ENCODE peak calls at places on chromosomes 4 and X, in six cellular contexts. O, T, I, D, K and N are unnamed samples.

GRCh38 chr4:1576961-1577814 is 106.9 kb downstream of the FAM53A start:
- DNase-seq in O (no peak), T (no peak), I (no peak), D (no peak), K (no peak), N (no peak)

GRCh38 chr4:143352720-143353119 is 16.0 kb downstream of the GAB1 start:
- DNase-seq in O (no peak), T (no peak), I (no peak), D (no peak), K (no peak), N (no peak)

GRCh38 chr4:22607382-22607781 is 85.4 kb upstream of the GBA3 start:
- DNase-seq in O (no peak), T (no peak), I (peak), D (peak), K (peak), N (peak)

GRCh38 chr4:85762204-85762884 is 287.4 kb downstream of the ARHGAP24 start:
- DNase-seq in O (no peak), T (peak), I (peak), D (no peak), K (no peak), N (no peak)

GRCh38 chrX:1807301-1807731 is 192.5 kb downstream of the ASMT start:
- DNase-seq in O (peak), T (no peak), I (peak), D (no peak), K (no peak), N (no peak)

GRCh38 chrX:22577181-22577580 is 304.5 kb downstream of the CBLL2 start:
- DNase-seq in O (no peak), T (peak), I (peak), D (no peak), K (no peak), N (no peak)

GRCh38 chr4:74934016-74934821 is 1.3 kb downstream of the PARM1 start:
- DNase-seq in O (peak), T (no peak), I (peak), D (peak), K (peak), N (peak)

GRCh38 chr4:150874386-150875226 is 140.5 kb downstream of the LRBA start:
- DNase-seq in O (no peak), T (no peak), I (no peak), D (no peak), K (no peak), N (no peak)

GRCh38 chrX:154002215-154002719 is 17.4 kb downstream of the IRAK1 start:
- DNase-seq in O (no peak), T (no peak), I (peak), D (peak), K (peak), N (no peak)

GRCh38 chr4:38131371-38132139 is 171.4 kb downstream of the PTTG2 start:
- DNase-seq in O (no peak), T (no peak), I (no peak), D (no peak), K (peak), N (no peak)

GRCh38 chr4:134202136-134202535 is 547 bp upstream of the PABPC4L start:
- DNase-seq in O (no peak), T (no peak), I (no peak), D (peak), K (no peak), N (no peak)

GRCh38 chr4:38663021-38663800 is 788 bp upstream of the KLF3 start:
- DNase-seq in O (peak), T (no peak), I (no peak), D (no peak), K (no peak), N (no peak)

GRCh38 chrX:154437971-154438893 is 1.3 kb downstream of the GDI1 start:
- DNase-seq in O (no peak), T (no peak), I (no peak), D (no peak), K (no peak), N (no peak)

GRCh38 chrX:118627084-118627758 is 100.2 kb upstream of the IL13RA1 start:
- DNase-seq in O (no peak), T (no peak), I (peak), D (peak), K (no peak), N (peak)
- TF ChIP-seq CTCF in O (peak), T (peak), I (peak), D (peak), K (peak), N (peak)

GRCh38 chr4:7507381-7507780 is 72.7 kb upstream of the PSAPL1 start:
- DNase-seq in O (no peak), T (no peak), I (no peak), D (no peak), K (no peak), N (no peak)
- TF ChIP-seq CTCF in O (no peak), T (no peak), I (no peak), D (no peak), K (no peak), N (no peak)

GRCh38 chr4:84158670-84159069 is 340.4 kb downstream of the NKX6-1 start:
- DNase-seq in O (no peak), T (no peak), I (no peak), D (no peak), K (no peak), N (no peak)

GRCh38 chr4:84159767-84160166 is 339.3 kb downstream of the NKX6-1 start:
- DNase-seq in O (peak), T (no peak), I (peak), D (peak), K (no peak), N (no peak)
- TF ChIP-seq CTCF in O (peak), T (no peak), I (peak), D (peak), K (no peak), N (no peak)

DNA sequence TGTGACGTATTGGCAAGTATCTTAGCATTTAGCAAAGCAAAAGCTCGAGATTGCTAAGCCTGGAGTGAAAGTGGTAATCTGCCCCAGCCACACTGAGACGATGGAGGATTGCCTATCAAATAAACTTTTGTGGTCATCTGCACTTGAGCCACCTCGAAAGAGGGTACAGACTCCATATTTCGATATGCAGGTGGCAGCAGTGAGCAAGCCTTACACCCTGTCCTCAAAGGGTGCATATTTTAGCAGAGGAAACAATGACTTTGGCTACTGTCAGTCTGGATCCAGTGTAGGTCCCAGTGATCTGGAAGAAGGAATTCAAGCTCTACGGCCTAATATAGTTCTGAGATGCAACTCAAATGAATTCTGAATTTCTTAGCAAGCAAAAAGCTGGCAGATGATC is 153.9 kb downstream of the ATG4A start:
- DNase-seq in O (no peak), T (no peak), I (peak), D (no peak), K (no peak), N (no peak)
- TF ChIP-seq CTCF in O (no peak), T (no peak), I (peak), D (peak), K (no peak), N (no peak)

GRCh38 chr4:11497212-11497806 is 68.6 kb upstream of the HS3ST1 start:
- DNase-seq in O (no peak), T (no peak), I (peak), D (no peak), K (no peak), N (peak)
- TF ChIP-seq CTCF in O (no peak), T (no peak), I (peak), D (no peak), K (no peak), N (no peak)

GRCh38 chr4:2849267-2850140 is 5.9 kb downstream of the ADD1 start:
- DNase-seq in O (no peak), T (no peak), I (no peak), D (no peak), K (no peak), N (no peak)
- TF ChIP-seq CTCF in O (no peak), T (no peak), I (no peak), D (no peak), K (no peak), N (no peak)